ENCODE peak calls at places on chromosomes 6 and 20, in seven cellular contexts. R, N, H, C, T, U and A are unnamed samples.

GRCh38 chr6:41318648-41319565 is 16.5 kb upstream of the NCR2 start:
- DNase-seq in R (peak; percentile 88), N (peak; percentile 69), H (peak; percentile 94), C (peak; percentile 83), T (peak; percentile 33), U (peak; percentile 82), A (peak; percentile 78)

GRCh38 chr6:90420495-90420894 is 123.9 kb upstream of the BACH2 start:
- DNase-seq in R (no peak), N (no peak), H (no peak), C (no peak), T (no peak), U (no peak), A (no peak)

GRCh38 chr6:4774715-4775590 is 1.3 kb upstream of the CDYL start:
- DNase-seq in R (no peak), N (no peak), H (peak; percentile 68), C (no peak), T (peak; percentile 31), U (no peak), A (peak; percentile 34)

GRCh38 chr20:58495623-58496428 is 19.4 kb downstream of the APCDD1L start:
- DNase-seq in R (no peak), N (no peak), H (no peak), C (no peak), T (no peak), U (no peak), A (no peak)

GRCh38 chr6:155389130-155389529 is 66.5 kb downstream of the NOX3 start:
- DNase-seq in R (no peak), N (no peak), H (no peak), C (no peak), T (no peak), U (no peak), A (no peak)

GRCh38 chr6:109008537-109008950 is 86.1 kb downstream of the SESN1 start:
- DNase-seq in R (no peak), N (no peak), H (no peak), C (no peak), T (no peak), U (no peak), A (no peak)

GRCh38 chr20:1469925-1470571 is 3.4 kb upstream of the NSFL1C start:
- DNase-seq in R (peak; percentile 91), N (peak; percentile 74), H (peak; percentile 81), C (peak; percentile 88), T (peak; percentile 55), U (peak; percentile 68), A (peak; percentile 88)

GRCh38 chr20:53187402-53187801 is 215.2 kb downstream of the TSHZ2 start:
- DNase-seq in R (no peak), N (no peak), H (no peak), C (no peak), T (no peak), U (no peak), A (no peak)

GRCh38 chr20:37774143-37774542 is 80.3 kb downstream of the CTNNBL1 start:
- DNase-seq in R (no peak), N (no peak), H (no peak), C (no peak), T (no peak), U (no peak), A (no peak)

DNA sequence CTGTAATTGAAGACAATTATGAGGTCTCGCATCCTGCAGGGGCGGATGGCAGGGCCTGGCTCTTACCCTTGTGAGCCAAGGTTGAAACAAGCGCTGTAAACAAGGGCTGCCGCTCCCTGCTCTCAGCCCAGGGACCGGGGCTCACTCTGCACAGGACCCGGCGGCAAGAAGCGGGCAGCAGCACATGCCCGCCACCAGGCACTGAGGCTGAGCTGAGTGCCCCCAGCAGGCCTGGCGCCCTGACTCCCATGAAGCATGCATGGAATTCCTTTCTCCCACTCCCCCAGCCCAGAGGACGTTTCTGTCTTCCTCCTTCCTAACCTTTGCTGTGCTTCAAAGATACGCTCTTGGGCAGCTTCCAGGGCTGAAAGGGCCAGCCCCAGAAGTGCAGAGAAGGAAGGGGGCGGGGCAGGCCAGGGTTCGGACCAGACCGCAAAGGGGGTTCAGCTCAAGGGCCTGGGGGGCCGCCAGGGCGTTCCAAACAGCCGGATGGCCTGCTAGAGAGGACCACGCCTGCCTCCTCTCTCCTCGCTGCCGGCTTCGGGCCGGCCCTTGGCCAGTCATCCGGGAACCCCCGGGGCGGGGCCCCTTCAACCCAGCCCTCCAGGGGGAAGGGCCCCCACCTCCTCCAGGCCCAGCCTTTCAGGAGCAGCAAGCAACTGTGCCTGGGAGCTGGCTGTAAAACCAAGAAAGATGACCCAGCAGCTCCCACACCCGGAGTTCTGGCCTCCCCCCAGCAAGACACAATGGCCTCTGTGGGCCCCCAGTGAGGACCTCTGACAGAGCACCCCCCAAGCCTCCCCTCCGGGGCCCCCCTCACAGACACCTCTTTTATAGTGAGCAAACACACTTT is 109.9 kb downstream of the NOL4L start:
- DNase-seq in R (peak; percentile 95), N (peak; percentile 95), H (peak; percentile 93), C (peak; percentile 90), T (peak; percentile 63), U (peak; percentile 91), A (peak; percentile 94)
- H3K4me3 ChIP-seq in R (no peak overlapping the region), N (peak overlapping the region; percentile 60), H (peak overlapping the region; percentile 46), C (peak overlapping the region; percentile 34), T (peak overlapping the region; percentile 32), U (peak overlapping the region; percentile 54), A (peak overlapping the region; percentile 44)

DNA sequence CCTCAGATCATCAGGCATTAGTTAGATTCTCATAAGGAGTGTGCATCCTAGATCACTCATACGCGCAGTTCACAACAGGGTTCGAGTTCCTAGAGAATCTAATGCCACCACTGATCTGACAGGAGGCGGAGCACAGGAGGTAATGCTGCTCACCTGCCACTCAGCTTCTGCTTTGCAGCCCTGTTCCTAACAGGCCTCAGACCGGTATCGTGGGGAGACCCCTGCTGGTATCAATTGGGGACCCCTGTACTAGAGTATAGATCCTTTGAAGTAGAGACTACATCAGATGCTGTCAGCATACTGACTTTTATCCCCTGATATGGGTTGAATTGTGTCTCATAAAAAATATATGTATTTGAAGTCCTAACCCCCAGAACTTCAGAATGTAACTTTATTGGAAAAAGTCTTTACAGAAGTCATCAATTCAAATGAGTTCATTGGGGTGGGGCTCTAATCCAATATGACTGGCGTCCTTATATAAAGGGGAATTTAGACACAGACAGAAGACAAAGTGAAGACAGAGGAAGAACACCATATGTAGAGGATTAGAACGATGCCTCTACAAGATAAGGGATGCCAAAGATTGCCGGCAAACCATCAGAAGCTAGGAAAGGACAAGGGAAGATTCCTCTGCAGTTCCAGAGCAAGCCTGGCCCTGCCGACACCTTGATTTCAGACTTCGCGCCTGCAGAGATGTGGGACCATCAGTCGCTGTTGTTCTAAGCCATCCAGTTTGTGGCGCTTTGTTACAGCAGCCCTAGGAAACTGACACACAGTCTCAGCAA is 104.4 kb upstream of the BTBD3 start:
- DNase-seq in R (no peak), N (no peak), H (no peak), C (no peak), T (no peak), U (no peak), A (no peak)
- TF ChIP-seq CTCF in R (no peak), N (no peak), H (no peak), C (no peak), T (no peak), U (no peak), A (no peak)

GRCh38 chr6:113586966-113587699 is 270.0 kb upstream of the MARCKS start:
- DNase-seq in R (no peak), N (no peak), H (no peak), C (no peak), T (no peak), U (no peak), A (no peak)

GRCh38 chr6:113584767-113585166 is 272.4 kb upstream of the MARCKS start:
- DNase-seq in R (no peak), N (no peak), H (no peak), C (no peak), T (no peak), U (no peak), A (no peak)

GRCh38 chr6:113588646-113589045 is 268.5 kb upstream of the MARCKS start:
- DNase-seq in R (no peak), N (no peak), H (no peak), C (no peak), T (no peak), U (no peak), A (no peak)

GRCh38 chr6:113585246-113585645 is 271.9 kb upstream of the MARCKS start:
- DNase-seq in R (no peak), N (no peak), H (no peak), C (no peak), T (no peak), U (no peak), A (no peak)

DNA sequence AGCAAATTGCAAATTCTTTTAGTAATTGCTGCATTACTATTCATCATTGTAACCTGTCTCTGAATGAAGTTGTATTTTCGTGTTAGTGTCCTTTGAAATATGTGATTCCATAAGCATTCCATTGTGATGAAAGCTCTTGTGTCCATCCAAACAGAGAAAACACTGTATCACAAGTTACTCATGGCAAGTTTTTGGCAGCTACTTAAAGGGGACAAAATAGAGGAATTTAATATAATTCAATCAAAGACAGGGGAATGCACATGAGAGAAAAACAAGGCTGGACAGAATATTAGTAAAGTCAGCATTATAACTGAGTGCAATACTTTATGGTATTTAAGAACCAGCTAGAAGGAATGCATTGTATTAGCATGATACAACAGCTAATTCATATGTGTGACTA is 270.7 kb upstream of the MARCKS start:
- DNase-seq in R (no peak), N (no peak), H (no peak), C (no peak), T (no peak), U (no peak), A (no peak)
- H3K4me3 ChIP-seq in R (no peak overlapping the region), N (no peak overlapping the region), H (no peak overlapping the region), C (no peak overlapping the region), T (no peak overlapping the region), U (no peak overlapping the region), A (no peak overlapping the region)

GRCh38 chr6:138285800-138286199 is 67.5 kb upstream of the PBOV1 start:
- DNase-seq in R (no peak), N (no peak), H (no peak), C (no peak), T (no peak), U (no peak), A (no peak)

GRCh38 chr6:138289739-138290138 is 71.4 kb upstream of the PBOV1 start:
- DNase-seq in R (no peak), N (no peak), H (no peak), C (peak; percentile 38), T (no peak), U (peak; percentile 24), A (no peak)

GRCh38 chr6:138290563-138290962 is 72.3 kb upstream of the PBOV1 start:
- DNase-seq in R (no peak), N (no peak), H (no peak), C (no peak), T (no peak), U (no peak), A (no peak)

GRCh38 chr6:138286698-138287097 is 68.4 kb upstream of the PBOV1 start:
- DNase-seq in R (no peak), N (no peak), H (no peak), C (no peak), T (no peak), U (no peak), A (no peak)

DNA sequence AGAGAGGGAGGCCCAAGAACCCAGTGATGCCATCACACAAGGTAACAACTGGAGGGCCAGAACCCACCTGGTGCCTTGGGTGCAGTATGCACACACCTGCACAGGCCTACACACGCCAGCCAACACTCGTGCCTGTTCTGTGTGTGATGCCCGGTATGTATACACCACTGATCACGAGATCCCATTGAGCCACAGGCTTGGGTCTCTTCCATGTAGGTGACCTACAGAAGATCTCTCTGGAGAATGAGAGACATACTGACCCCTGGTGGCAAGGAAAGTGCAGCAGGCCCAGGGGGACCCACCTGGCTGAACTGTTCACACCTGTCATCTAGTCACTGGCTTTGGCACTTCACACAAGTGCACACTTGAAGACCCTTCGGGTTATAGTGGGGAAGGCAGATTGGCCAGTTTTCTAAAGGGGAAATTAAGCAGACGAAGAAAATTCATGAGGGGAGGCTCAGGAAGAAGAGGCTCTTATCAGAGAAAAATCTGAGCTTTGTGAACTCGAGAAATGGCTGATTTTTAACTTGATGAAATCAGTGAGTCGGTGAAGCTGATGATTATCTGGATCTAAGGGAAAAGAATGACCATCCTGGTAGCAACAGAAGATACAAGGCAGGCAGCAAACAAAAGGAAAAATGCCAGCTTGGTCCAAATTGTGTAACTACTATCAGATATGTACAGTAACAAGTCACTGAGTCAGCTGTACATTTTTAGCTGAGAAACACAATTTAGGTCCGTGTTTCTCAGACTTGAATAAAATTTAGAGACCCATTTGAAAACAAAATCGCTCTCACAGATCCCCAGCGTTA is 69.1 kb upstream of the PBOV1 start:
- DNase-seq in R (peak; percentile 72), N (no peak), H (peak; percentile 50), C (peak; percentile 84), T (peak; percentile 32), U (no peak), A (peak; percentile 80)
- TF ChIP-seq CTCF in R (peak; percentile 72), N (peak; percentile 39), H (peak; percentile 72), C (no peak), T (peak; percentile 15), U (peak; percentile 19), A (no peak)